ENCODE peak calls at places on chromosome 7, in five cellular contexts. E is Panc1, X is hepatocyte, H is bronchial epithelial cell, M is cardiac muscle cell. P is an unnamed sample.
A peak's percentile ranks its signal among the peaks of the same experiment; 100 is the strongest.

GRCh38 chr7:156616269-156617202 is 24.0 kb upstream of the RNF32 start:
- DNase-seq in H (no peak), X (peak; percentile 39), M (no peak), E (no peak), P (no peak)

GRCh38 chr7:44521347-44522095 is 19.6 kb downstream of the NPC1L1 start:
- DNase-seq in E (no peak), M (no peak), X (no peak), H (no peak), P (no peak)

GRCh38 chr7:157612664-157613561 is 276.1 kb downstream of the DNAJB6 start:
- DNase-seq in H (no peak), E (no peak), M (peak; percentile 13), X (peak; percentile 34), P (peak; percentile 47)

GRCh38 chr7:88072036-88072714 is 138.1 kb downstream of the ADAM22 start:
- DNase-seq in H (no peak), X (no peak), M (no peak), E (no peak), P (no peak)

GRCh38 chr7:130392456-130392860 is 12.2 kb downstream of the CPA1 start:
- DNase-seq in H (no peak), X (peak; percentile 34), E (no peak), M (peak; percentile 83), P (no peak)

GRCh38 chr7:81138850-81139249 is 220.0 kb upstream of the SEMA3C start:
- DNase-seq in X (no peak), H (no peak), E (no peak), M (no peak), P (no peak)

GRCh38 chr7:111103678-111104274 is 12.8 kb downstream of the LRRN3 start:
- DNase-seq in X (no peak), M (no peak), E (no peak), H (no peak), P (no peak)

GRCh38 chr7:117458977-117459583 is 20.7 kb upstream of the CFTR start:
- DNase-seq in H (peak; percentile 33), E (peak; percentile 17), X (peak; percentile 52), M (peak; percentile 59), P (peak; percentile 56)

GRCh38 chr7:48089415-48089975 is 430 bp downstream of the UPP1 start:
- DNase-seq in E (no peak), H (no peak), M (no peak), X (peak; percentile 85), P (peak; percentile 51)

GRCh38 chr7:119377-120163 is 72.8 kb upstream of the FAM20C start:
- DNase-seq in X (peak; percentile 57), E (no peak), H (no peak), M (no peak), P (no peak)

GRCh38 chr7:96426685-96427084 is 104.8 kb upstream of the SLC25A13 start:
- DNase-seq in X (no peak), H (no peak), M (no peak), E (no peak), P (no peak)

GRCh38 chr7:253491-254336 is 36.3 kb upstream of the FOXL3 start:
- DNase-seq in H (no peak), E (no peak), M (no peak), X (no peak), P (no peak)

GRCh38 chr7:20241491-20242261 is 24.5 kb upstream of the MACC1 start:
- DNase-seq in X (no peak), H (peak; percentile 88), M (peak; percentile 79), E (no peak), P (peak; percentile 83)

GRCh38 chr7:114409750-114410149 is 4.9 kb upstream of the FOXP2 start:
- DNase-seq in M (no peak), X (no peak), H (peak; percentile 71), E (no peak), P (no peak)

GRCh38 chr7:140421521-140421920 is 17.7 kb downstream of the RAB19 start:
- DNase-seq in H (no peak), E (no peak), X (no peak), M (no peak), P (no peak)

GRCh38 chr7:151133986-151134742 is 33.3 kb downstream of the GBX1 start:
- DNase-seq in H (no peak), M (no peak), X (no peak), E (no peak), P (no peak)

GRCh38 chr7:27165089-27165654 is at the start of gene HOXA9:
- DNase-seq in X (no peak), M (no peak), E (no peak), H (no peak), P (peak; percentile 94)

GRCh38 chr7:1123721-1124120 is 35.8 kb downstream of the GPER1 start:
- DNase-seq in E (no peak), M (peak; percentile 95), H (no peak), X (peak; percentile 80), P (no peak)

GRCh38 chr7:96228760-96229159 is 93.1 kb downstream of the SLC25A13 start:
- DNase-seq in X (no peak), M (no peak), H (no peak), E (no peak), P (no peak)

GRCh38 chr7:122132341-122132740 is 11.7 kb downstream of the AASS start:
- DNase-seq in M (peak; percentile 18), X (no peak), E (no peak), H (peak; percentile 66), P (peak; percentile 19)

GRCh38 chr7:16982640-16983103 is 100.9 kb upstream of the AGR3 start:
- DNase-seq in H (peak; percentile 58), E (no peak), X (peak; percentile 57), M (peak; percentile 77), P (peak; percentile 64)

GRCh38 chr7:81158189-81158588 is 239.3 kb upstream of the SEMA3C start:
- DNase-seq in M (no peak), E (no peak), X (no peak), H (no peak), P (no peak)

GRCh38 chr7:93757421-93757820 is 133.1 kb downstream of the TFPI2 start:
- DNase-seq in E (no peak), X (no peak), M (peak; percentile 43), H (peak; percentile 51), P (no peak)

GRCh38 chr7:29345590-29345989 is 151.0 kb downstream of the CHN2 start:
- DNase-seq in X (peak; percentile 45), E (no peak), M (peak; percentile 63), H (no peak), P (peak; percentile 57)

GRCh38 chr7:80763289-80763688 is 124.8 kb downstream of the CD36 start:
- DNase-seq in E (no peak), H (no peak), X (no peak), M (no peak), P (no peak)

GRCh38 chr7:73668103-73668937 is 689 bp downstream of the VPS37D start:
- DNase-seq in E (no peak), X (peak; percentile 44), M (peak; percentile 20), H (no peak), P (no peak)

GRCh38 chr7:29962035-29962434 is 27.6 kb downstream of the SCRN1 start:
- DNase-seq in M (no peak), E (no peak), H (no peak), X (no peak), P (no peak)

GRCh38 chr7:117129538-117129955 is 176.2 kb downstream of the ST7 start:
- DNase-seq in H (no peak), X (no peak), E (no peak), M (peak; percentile 68), P (no peak)

GRCh38 chr7:132790104-132790503 is 213.8 kb upstream of the PLXNA4 start:
- DNase-seq in X (no peak), E (no peak), H (no peak), M (no peak), P (no peak)

GRCh38 chr7:159083001-159083697 is 61.5 kb downstream of the VIPR2 start:
- DNase-seq in H (no peak), X (no peak), M (no peak), E (no peak), P (no peak)

GRCh38 chr7:140646931-140647647 is 6.5 kb upstream of the DENND2A start:
- DNase-seq in H (peak; percentile 33), E (no peak), M (peak; percentile 32), X (peak; percentile 57), P (no peak)

GRCh38 chr7:3979956-3980643 is 679.0 kb downstream of the SDK1 start:
- DNase-seq in X (no peak), H (no peak), M (peak; percentile 4), E (no peak), P (no peak)

GRCh38 chr7:69764681-69765080 is 166.4 kb downstream of the AUTS2 start:
- DNase-seq in X (no peak), H (no peak), M (no peak), E (no peak), P (no peak)

GRCh38 chr7:149007615-149008014 is 20.7 kb downstream of the PDIA4 start:
- DNase-seq in X (no peak), H (no peak), M (no peak), E (no peak), P (no peak)
- TF ChIP-seq CTCF in X (no peak), H (no peak), M (peak; percentile 19), E (no peak), P (peak; percentile 5)

DNA sequence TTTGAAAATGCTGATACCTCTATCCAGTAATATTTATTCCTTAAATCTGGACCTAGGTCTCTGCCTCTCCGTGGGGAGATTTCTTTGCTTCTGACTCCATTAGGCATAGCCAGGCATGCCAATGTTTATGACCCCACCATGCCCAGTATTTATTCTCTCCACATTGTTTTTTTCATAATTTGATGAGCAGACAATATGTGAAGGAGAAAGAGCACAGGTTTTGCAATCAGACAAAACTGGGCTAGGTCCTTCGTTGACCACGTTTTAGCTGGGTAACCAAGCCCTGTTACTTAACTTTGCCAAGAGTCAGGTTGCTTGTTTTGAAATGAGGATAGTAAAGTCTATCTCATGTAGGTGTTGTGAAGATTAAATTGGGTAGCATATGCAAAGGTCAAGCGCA is 21.6 kb upstream of the PRPS1L1 start:
- DNase-seq in E (no peak), H (no peak), M (no peak), X (no peak), P (no peak)
- TF ChIP-seq CTCF in E (no peak), H (no peak), M (no peak), X (no peak), P (no peak)

DNA sequence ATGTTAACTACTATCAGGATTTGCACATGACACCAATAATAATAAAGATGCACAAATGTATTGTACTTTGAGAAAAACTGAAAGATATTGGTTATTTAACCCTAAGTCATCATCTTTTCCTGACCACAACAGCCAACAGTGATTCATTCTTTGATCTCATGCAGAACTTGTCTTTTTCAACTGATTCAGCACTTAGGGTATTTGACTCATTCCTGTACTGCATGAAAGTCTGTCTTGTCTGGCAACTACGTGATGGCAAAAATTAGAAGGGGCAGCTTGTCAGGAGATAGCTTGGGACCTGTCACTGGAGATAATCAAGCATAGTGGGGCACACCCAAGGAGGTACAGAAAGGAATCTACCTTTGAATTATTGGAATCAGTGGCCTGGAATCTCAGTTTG is 77.8 kb upstream of the LRRC17 start:
- DNase-seq in M (peak; percentile 63), E (peak; percentile 50), H (peak; percentile 96), X (no peak), P (peak; percentile 81)
- TF ChIP-seq CTCF in M (no peak), E (no peak), H (no peak), X (no peak), P (no peak)

DNA sequence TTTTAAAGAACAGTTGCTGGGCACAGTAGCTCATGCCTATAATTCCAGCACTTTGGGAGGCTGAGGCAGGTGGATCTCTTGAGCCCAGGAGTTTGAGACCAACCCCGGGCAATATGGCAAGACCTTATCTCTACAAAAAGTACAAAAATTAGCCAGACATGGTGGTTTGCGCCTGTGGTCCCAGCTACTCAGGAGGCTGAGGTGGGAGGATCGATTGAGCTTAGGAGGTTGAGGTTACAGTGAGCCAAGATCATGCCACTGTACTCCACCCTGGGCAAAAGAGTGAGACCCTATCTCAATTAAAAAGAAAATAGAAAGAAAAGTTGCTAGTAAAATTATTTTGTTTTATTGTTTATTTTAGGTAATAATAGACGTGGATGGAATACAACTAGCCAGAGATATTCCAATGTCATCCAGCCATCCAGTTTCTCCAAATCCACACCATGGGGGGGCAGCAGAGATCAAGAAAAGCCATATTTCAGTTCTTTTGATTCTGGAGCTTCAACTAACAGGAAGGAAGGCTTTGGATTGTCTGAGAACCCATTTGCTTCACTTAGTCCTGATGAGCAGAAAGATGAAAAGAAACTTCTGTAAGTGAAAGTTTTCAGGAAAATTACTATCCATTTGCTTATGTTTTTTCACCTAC is 3.0 kb downstream of the NUP42 start:
- DNase-seq in X (peak; percentile 56), E (peak; percentile 42), M (peak; percentile 67), H (peak; percentile 47), P (peak; percentile 65)
- TF ChIP-seq CTCF in X (peak; percentile 52), E (peak; percentile 76), M (peak; percentile 54), H (peak; percentile 44), P (peak; percentile 64)

P was measured in PC-3.